ENCODE peak calls at places on chromosome 13, in six cellular contexts. I is K562, Q is endothelial cell of umbilical vein, L is HCT116, R is mesenchymal stem cell, V is IMR-90. W is an unnamed sample.

GRCh38 chr13:24718192-24718965 is 38.2 kb downstream of the ATP12A start:
- DNase-seq in I (no peak), Q (no peak), L (no peak), R (no peak), V (no peak), W (no peak)

GRCh38 chr13:103308700-103309099 is 242.5 kb upstream of the SLC10A2 start:
- DNase-seq in I (no peak), Q (no peak), L (no peak), R (no peak), V (no peak), W (no peak)

GRCh38 chr13:28161370-28161769 is 23.0 kb downstream of the PAN3 start:
- DNase-seq in I (peak), Q (peak), L (no peak), R (peak), V (peak), W (no peak)

GRCh38 chr13:31909889-31910551 is 121.6 kb upstream of the FRY start:
- DNase-seq in I (peak), Q (peak), L (peak), R (peak), V (peak), W (peak)

GRCh38 chr13:40812724-40813445 is 23.5 kb downstream of the SLC25A15 start:
- DNase-seq in I (no peak), Q (no peak), L (no peak), R (peak), V (peak), W (peak)

GRCh38 chr13:114049026-114049425 is 75.2 kb upstream of the C13orf46 start:
- DNase-seq in I (no peak), Q (no peak), L (no peak), R (no peak), V (no peak), W (no peak)

GRCh38 chr13:101799196-101799595 is 346.7 kb downstream of the ITGBL1 start:
- DNase-seq in I (no peak), Q (no peak), L (no peak), R (no peak), V (no peak), W (no peak)

GRCh38 chr13:99993660-99994455 is 12.3 kb downstream of the ZIC2 start:
- DNase-seq in I (no peak), Q (no peak), L (no peak), R (no peak), V (no peak), W (no peak)

GRCh38 chr13:100625447-100625846 is 36.9 kb upstream of the GGACT start:
- DNase-seq in I (no peak), Q (peak), L (no peak), R (no peak), V (no peak), W (no peak)

GRCh38 chr13:59691501-59692066 is 472.1 kb downstream of the DIAPH3 start:
- DNase-seq in I (no peak), Q (peak), L (no peak), R (peak), V (peak), W (no peak)

GRCh38 chr13:59343132-59343531 is 820.6 kb downstream of the DIAPH3 start:
- DNase-seq in I (no peak), Q (no peak), L (no peak), R (no peak), V (no peak), W (no peak)

GRCh38 chr13:26784704-26785639 is 24.4 kb upstream of the GPR12 start:
- DNase-seq in I (no peak), Q (no peak), L (no peak), R (no peak), V (no peak), W (no peak)

GRCh38 chr13:110425444-110425780 is 118.3 kb downstream of the COL4A2 start:
- DNase-seq in I (no peak), Q (peak), L (no peak), R (peak), V (peak), W (no peak)
- H3K9ac ChIP-seq in I (no peak), Q (peak), L (no peak), R (no peak), V (no peak), W (no peak)

DNA sequence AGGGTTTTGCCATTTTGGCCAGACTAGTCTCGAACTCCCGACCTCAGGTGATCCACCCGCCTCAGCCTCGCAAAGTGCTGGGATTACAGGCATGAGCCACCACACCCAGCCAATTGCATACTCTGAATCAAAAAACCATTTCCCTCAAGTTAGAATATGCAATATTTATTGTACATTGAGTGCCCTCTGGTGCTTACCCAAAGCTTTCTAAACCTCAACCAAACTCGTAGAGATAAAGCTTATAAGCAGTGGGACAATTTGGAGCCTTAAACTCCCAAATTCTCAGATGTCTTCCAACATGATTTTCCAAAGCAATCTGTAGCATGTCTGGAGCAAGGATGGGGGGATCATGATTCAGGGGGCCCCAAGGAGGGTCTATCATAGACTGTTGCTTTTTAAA is 22.4 kb downstream of the RFXAP start:
- DNase-seq in I (no peak), Q (no peak), L (no peak), R (no peak), V (no peak), W (no peak)
- H3K9ac ChIP-seq in I (no peak), Q (no peak), L (no peak), R (no peak), V (no peak), W (no peak)

DNA sequence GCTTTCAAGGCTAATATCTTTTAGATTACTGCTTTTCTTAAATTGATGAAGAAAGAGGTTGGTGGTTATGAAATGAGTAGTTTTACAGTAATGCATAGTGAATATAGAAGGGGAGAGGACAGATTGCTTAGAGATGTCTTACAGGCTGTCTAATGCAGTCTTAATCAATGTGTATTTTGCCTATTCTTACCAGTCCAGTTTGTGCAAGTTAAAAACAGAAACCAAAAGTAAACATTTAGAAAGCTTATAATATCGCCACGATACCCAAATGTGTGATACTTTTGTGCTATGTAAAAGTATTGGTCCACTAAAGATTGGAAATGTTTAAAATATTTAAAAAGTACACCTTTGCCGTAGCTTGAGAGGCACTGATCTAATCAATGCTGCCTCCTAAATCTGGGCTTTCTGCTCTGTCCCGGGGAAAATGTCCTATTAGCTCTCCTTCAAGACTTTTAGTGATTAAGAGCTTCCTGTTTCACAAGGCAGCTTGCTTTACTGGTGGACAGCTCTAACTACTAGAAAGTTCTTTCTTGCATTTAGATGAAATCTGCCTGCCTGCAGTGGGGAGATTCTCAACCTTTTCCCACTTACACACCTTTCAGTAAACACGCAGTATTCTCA is 64.7 kb downstream of the DNAJC15 start:
- DNase-seq in I (no peak), Q (peak), L (no peak), R (peak), V (peak), W (no peak)
- H3K9ac ChIP-seq in I (no peak), Q (peak), L (no peak), R (peak), V (peak), W (no peak)

GRCh38 chr13:44448875-44449274 is 75.3 kb downstream of the SERP2 start:
- DNase-seq in I (no peak), Q (no peak), L (no peak), R (no peak), V (no peak), W (no peak)

GRCh38 chr13:44449999-44450821 is 76.6 kb downstream of the SERP2 start:
- DNase-seq in I (no peak), Q (no peak), L (no peak), R (no peak), V (no peak), W (peak)

GRCh38 chr13:44451109-44451508 is 77.5 kb downstream of the SERP2 start:
- DNase-seq in I (no peak), Q (no peak), L (no peak), R (no peak), V (peak), W (no peak)

GRCh38 chr13:44447783-44448182 is 74.2 kb downstream of the SERP2 start:
- DNase-seq in I (no peak), Q (no peak), L (no peak), R (no peak), V (no peak), W (no peak)

GRCh38 chr13:44448373-44448772 is 74.7 kb downstream of the SERP2 start:
- DNase-seq in I (no peak), Q (no peak), L (no peak), R (no peak), V (no peak), W (no peak)
- H3K9ac ChIP-seq in I (no peak), Q (no peak), L (no peak), R (no peak), V (no peak), W (no peak)

DNA sequence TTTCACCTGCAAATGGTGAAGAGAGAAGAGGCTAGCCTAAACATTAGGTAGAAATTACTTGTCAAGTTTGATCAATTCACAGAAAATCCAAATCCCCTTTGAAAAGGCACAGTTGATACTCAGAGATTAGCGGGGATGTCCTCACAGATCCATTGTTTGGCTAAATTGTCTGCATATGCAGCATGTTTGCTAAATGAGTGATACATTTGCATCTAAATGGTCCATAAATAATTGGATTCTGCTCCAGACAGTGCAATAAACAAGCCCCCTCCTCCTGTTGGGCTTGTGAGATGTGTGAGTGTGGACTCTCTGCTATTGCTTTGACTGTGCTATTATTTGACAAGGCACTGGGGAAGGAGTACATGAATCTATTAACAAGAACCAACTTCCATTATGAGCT is 67.0 kb downstream of the CBY2 start:
- DNase-seq in I (no peak), Q (no peak), L (no peak), R (peak), V (no peak), W (no peak)
- H3K9ac ChIP-seq in I (no peak), Q (no peak), L (no peak), R (no peak), V (no peak), W (no peak)

GRCh38 chr13:50123515-50123861 is 108.2 kb downstream of the KCNRG start:
- DNase-seq in I (no peak), Q (no peak), L (no peak), R (no peak), V (no peak), W (no peak)
- H3K9ac ChIP-seq in I (peak), Q (peak), L (peak), R (peak), V (peak), W (peak)

GRCh38 chr13:43786472-43786765 is 353 bp downstream of the ENOX1 start:
- DNase-seq in I (no peak), Q (no peak), L (no peak), R (no peak), V (no peak), W (no peak)

GRCh38 chr13:43783820-43784219 is 3.0 kb downstream of the ENOX1 start:
- DNase-seq in I (no peak), Q (peak), L (no peak), R (peak), V (peak), W (peak)

GRCh38 chr13:43784491-43784890 is 2.3 kb downstream of the ENOX1 start:
- DNase-seq in I (no peak), Q (no peak), L (no peak), R (no peak), V (no peak), W (no peak)

GRCh38 chr13:43785681-43786471 is 896 bp downstream of the ENOX1 start:
- DNase-seq in I (no peak), Q (peak), L (no peak), R (peak), V (peak), W (peak)

DNA sequence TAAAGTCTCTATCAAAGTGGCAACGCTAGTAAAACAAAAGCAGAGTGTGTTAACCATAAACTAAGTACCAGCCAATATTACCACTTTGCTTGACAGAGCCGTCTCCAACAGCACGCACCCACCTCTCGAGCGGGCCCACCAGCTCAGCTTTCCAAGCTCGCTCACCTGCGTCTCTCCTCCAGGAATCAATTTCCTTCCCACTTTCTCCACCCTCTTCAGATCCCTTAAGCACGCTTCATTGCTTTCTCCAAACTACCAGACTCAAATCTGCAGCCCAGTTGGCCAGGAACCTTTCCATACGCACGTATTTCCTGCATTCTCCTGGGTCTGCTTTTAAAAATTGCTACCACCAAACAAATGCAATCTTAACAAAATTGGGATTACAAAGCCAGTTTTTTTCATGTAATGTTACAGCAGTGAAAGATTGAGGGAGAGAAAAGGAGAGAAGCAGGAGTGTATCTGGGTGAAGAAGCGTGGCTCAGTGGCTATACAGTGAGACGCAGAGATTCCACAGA is 1.5 kb downstream of the ENOX1 start:
- DNase-seq in I (no peak), Q (peak), L (no peak), R (no peak), V (peak), W (no peak)
- H3K9ac ChIP-seq in I (no peak), Q (no peak), L (no peak), R (peak), V (no peak), W (no peak)